ENCODE peak calls at places on chromosomes 3 and 15, in five cellular contexts. M, A, V, U and C are unnamed samples.

GRCh38 chr3:183161552-183162345 is 785 bp downstream of the LAMP3 start:
- DNase-seq in M (no peak), A (peak), V (no peak), U (no peak), C (no peak)

GRCh38 chr15:43529141-43529540 is 11.7 kb downstream of the MAP1A start:
- DNase-seq in M (no peak), A (no peak), V (no peak), U (no peak), C (no peak)

GRCh38 chr3:54126551-54126950 is 4.2 kb downstream of the CACNA2D3 start:
- DNase-seq in M (no peak), A (no peak), V (no peak), U (no peak), C (no peak)

GRCh38 chr3:71681224-71681668 is 44.0 kb downstream of the EIF4E3 start:
- DNase-seq in M (peak), A (no peak), V (no peak), U (no peak), C (peak)

GRCh38 chr15:75451202-75451673 is 252 bp downstream of the SIN3A start:
- DNase-seq in M (no peak), A (no peak), V (no peak), U (no peak), C (no peak)

GRCh38 chr15:80578871-80579270 is 116.2 kb upstream of the ABHD17C start:
- DNase-seq in M (no peak), A (no peak), V (no peak), U (no peak), C (no peak)

GRCh38 chr3:170815930-170816329 is 54.1 kb downstream of the RPL22L1 start:
- DNase-seq in M (no peak), A (no peak), V (no peak), U (no peak), C (no peak)

GRCh38 chr3:102673271-102674115 is 238.7 kb downstream of the ZPLD1 start:
- DNase-seq in M (peak), A (peak), V (peak), U (peak), C (peak)

GRCh38 chr3:129184396-129184656 is 630 bp upstream of the CNBP start:
- DNase-seq in M (no peak), A (no peak), V (no peak), U (no peak), C (no peak)

GRCh38 chr3:16723994-16724393 is 118.8 kb upstream of the DAZL start:
- DNase-seq in M (no peak), A (no peak), V (no peak), U (no peak), C (no peak)

GRCh38 chr15:92903956-92904831 is 4.1 kb downstream of the CHD2 start:
- DNase-seq in M (peak), A (peak), V (peak), U (peak), C (peak)

GRCh38 chr3:53101956-53102355 is 28.3 kb downstream of the RFT1 start:
- DNase-seq in M (no peak), A (no peak), V (no peak), U (no peak), C (no peak)